ENCODE peak calls at places on chromosomes 4 and X, in ten cellular contexts. Y is GM23338, F is spleen, L is GM12878, V is endothelial cell of umbilical vein, E is HepG2, C is transverse colon, K is stomach, S is HL-60, T is esophagus muscularis mucosa. N is an unnamed sample.

GRCh38 chr4:2042207-2042946 is 16.8 kb upstream of the NAT8L start:
- DNase-seq in T (no peak), C (peak; percentile 41), F (peak; percentile 87), Y (no peak), L (no peak), K (peak; percentile 49), E (no peak), V (no peak), S (no peak), N (no peak)

GRCh38 chr4:148405161-148405893 is 36.9 kb downstream of the NR3C2 start:
- DNase-seq in T (no peak), L (no peak), V (no peak), S (no peak), E (no peak), F (no peak), K (no peak), Y (no peak), C (no peak), N (no peak)

GRCh38 chrX:38701073-38701472 is 100.2 kb upstream of the MID1IP1 start:
- DNase-seq in V (no peak), Y (peak; percentile 20), E (no peak), S (no peak), L (no peak), K (no peak), F (no peak), C (no peak), T (no peak), N (no peak)

GRCh38 chr4:88592600-88593448 is 544 bp downstream of the HERC3 start:
- DNase-seq in K (peak; percentile 84), S (peak; percentile 38), C (peak; percentile 86), V (peak; percentile 76), F (peak; percentile 97), T (peak; percentile 93), Y (peak; percentile 69), L (peak; percentile 20), E (peak; percentile 21), N (peak; percentile 82)

GRCh38 chr4:5802565-5802964 is 90.3 kb downstream of the CRMP1 start:
- DNase-seq in K (no peak), Y (no peak), T (no peak), C (no peak), E (no peak), V (no peak), L (no peak), S (no peak), F (peak; percentile 15), N (no peak)

GRCh38 chr4:47704693-47705325 is 133.1 kb downstream of the CORIN start:
- DNase-seq in F (no peak), K (peak; percentile 35), Y (peak; percentile 79), T (no peak), L (no peak), E (peak; percentile 58), V (peak; percentile 22), S (no peak), C (no peak), N (peak; percentile 27)

GRCh38 chr4:20440170-20440569 is 188.5 kb downstream of the SLIT2 start:
- DNase-seq in S (no peak), Y (no peak), K (no peak), C (no peak), V (no peak), E (no peak), F (no peak), L (no peak), T (no peak), N (no peak)

GRCh38 chrX:12949927-12950656 is 24.8 kb upstream of the TMSB4X start:
- DNase-seq in F (peak; percentile 94), E (no peak), T (no peak), C (peak; percentile 89), L (peak; percentile 99), K (peak; percentile 83), S (peak; percentile 88), Y (no peak), V (peak; percentile 85), N (peak; percentile 44)

GRCh38 chr4:67700119-67700873 is 659 bp downstream of the UBA6 start:
- DNase-seq in C (no peak), E (no peak), Y (no peak), K (no peak), T (no peak), S (no peak), F (no peak), L (no peak), V (no peak), N (no peak)

GRCh38 chr4:94759767-94760211 is 2.0 kb downstream of the BMPR1B start:
- DNase-seq in F (no peak), T (no peak), E (no peak), V (no peak), C (no peak), K (no peak), L (no peak), Y (no peak), S (no peak), N (no peak)

GRCh38 chr4:70838400-70838971 is 1.2 kb downstream of the GRSF1 start:
- DNase-seq in V (peak; percentile 29), K (no peak), F (no peak), C (no peak), S (no peak), E (no peak), Y (no peak), T (no peak), L (no peak), N (no peak)

GRCh38 chrX:14029039-14029424 is 660 bp downstream of the GEMIN8 start:
- DNase-seq in C (no peak), T (no peak), Y (no peak), S (no peak), F (no peak), K (no peak), L (no peak), V (no peak), E (no peak), N (no peak)
- H3K27ac ChIP-seq in C (peak overlapping the region; percentile 92), T (peak overlapping the region; percentile 82), Y (peak overlapping the region; percentile 76), S (peak overlapping the region; percentile 80), F (peak overlapping the region; percentile 87), K (peak overlapping the region; percentile 90), L (peak overlapping the region; percentile 77), V (peak overlapping the region; percentile 92), E (peak overlapping the region; percentile 69), N (peak overlapping the region; percentile 74)

GRCh38 chrX:106898462-106898861 is 4.7 kb downstream of the RIPPLY1 start:
- DNase-seq in Y (peak; percentile 67), C (no peak), L (peak; percentile 16), K (no peak), V (peak; percentile 63), T (no peak), F (no peak), E (peak; percentile 80), S (peak; percentile 3), N (no peak)

GRCh38 chrX:106897259-106897658 is 5.9 kb downstream of the RIPPLY1 start:
- DNase-seq in C (no peak), E (no peak), K (no peak), L (no peak), T (no peak), V (no peak), S (no peak), Y (no peak), F (no peak), N (no peak)

GRCh38 chrX:106894392-106894909 is 8.7 kb downstream of the RIPPLY1 start:
- DNase-seq in E (peak; percentile 60), L (no peak), T (no peak), C (peak; percentile 45), V (peak; percentile 57), S (peak; percentile 2), Y (peak; percentile 73), K (peak; percentile 56), F (no peak), N (peak; percentile 15)

GRCh38 chrX:106891762-106892161 is 11.4 kb downstream of the RIPPLY1 start:
- DNase-seq in S (no peak), Y (no peak), L (no peak), C (no peak), E (no peak), V (no peak), T (no peak), F (no peak), K (no peak), N (no peak)

DNA sequence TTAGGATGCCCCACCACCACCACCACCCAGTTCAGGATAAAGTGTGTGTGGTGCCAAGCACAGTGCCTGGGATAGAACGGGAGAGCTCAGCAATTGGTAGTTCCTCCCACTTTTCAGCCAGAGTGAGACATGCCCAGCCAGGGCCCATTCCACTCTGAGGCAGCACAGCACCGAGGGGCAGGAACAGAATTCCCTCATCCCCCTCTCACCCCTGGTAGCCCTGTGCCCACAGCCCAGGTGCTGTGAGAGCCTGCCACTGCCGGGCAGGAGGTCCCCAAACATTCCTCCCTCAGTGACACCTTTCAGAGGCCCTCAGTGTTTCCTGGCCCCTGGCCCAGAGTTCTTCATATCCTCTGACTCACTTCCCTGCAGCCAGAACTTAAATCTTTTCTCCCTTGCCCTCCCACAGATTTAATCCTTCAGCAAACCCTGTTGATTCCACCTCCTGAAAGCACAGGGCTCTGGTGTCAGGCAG is 8.1 kb downstream of the RIPPLY1 start:
- DNase-seq in S (no peak), Y (no peak), T (no peak), V (peak; percentile 70), L (no peak), E (peak; percentile 51), C (no peak), K (no peak), F (no peak), N (no peak)
- TF ChIP-seq POLR2AphosphoS5 in S (no peak), Y (no peak), T (no peak), V (no peak), L (no peak), E (no peak), C (no peak), K (no peak), F (no peak), N (no peak)

GRCh38 chr4:185186769-185187168 is 17.0 kb downstream of the CFAP97 start:
- DNase-seq in V (no peak), Y (no peak), F (no peak), L (no peak), T (no peak), K (no peak), S (no peak), C (no peak), E (no peak), N (no peak)

GRCh38 chr4:185196437-185196836 is 7.4 kb downstream of the CFAP97 start:
- DNase-seq in F (no peak), T (no peak), C (no peak), K (no peak), S (no peak), E (no peak), Y (no peak), L (no peak), V (no peak), N (no peak)

GRCh38 chr4:185194924-185195632 is 8.7 kb downstream of the CFAP97 start:
- DNase-seq in F (no peak), E (no peak), T (no peak), K (no peak), S (no peak), Y (no peak), V (no peak), C (no peak), L (no peak), N (no peak)

GRCh38 chr4:185190001-185190856 is 13.6 kb downstream of the CFAP97 start:
- DNase-seq in Y (no peak), F (no peak), V (no peak), E (no peak), C (no peak), L (no peak), T (no peak), S (no peak), K (no peak), N (no peak)

GRCh38 chr4:185192059-185192458 is 11.7 kb downstream of the CFAP97 start:
- DNase-seq in T (no peak), Y (no peak), F (no peak), C (no peak), V (no peak), L (no peak), E (no peak), K (no peak), S (no peak), N (no peak)
- H3K27ac ChIP-seq in T (no peak overlapping the region), Y (no peak overlapping the region), F (no peak overlapping the region), C (no peak overlapping the region), V (no peak overlapping the region), L (peak overlapping the region; percentile 47), E (no peak overlapping the region), K (no peak overlapping the region), S (no peak overlapping the region), N (no peak overlapping the region)

GRCh38 chrX:24150051-24150790 is 692 bp downstream of the ZFX start:
- DNase-seq in S (peak; percentile 41), E (peak; percentile 67), C (peak; percentile 95), V (peak; percentile 68), F (peak; percentile 98), L (peak; percentile 55), Y (peak; percentile 83), T (peak; percentile 94), K (peak; percentile 93), N (peak; percentile 84)
- TF ChIP-seq POLR2AphosphoS5 in S (no peak), E (peak; percentile 35), C (peak; percentile 39), V (peak; percentile 48), F (peak; percentile 87), L (peak; percentile 62), Y (peak; percentile 42), T (peak; percentile 71), K (peak; percentile 15), N (no peak)

N was measured in prostate gland.